ENCODE peak calls at places on chromosome 12, in ten cellular contexts. One of them, this sample, is unnamed.

GRCh38 chr12:127485528-127485927 is 781.4 kb upstream of the TMEM132C start:
- DNase-seq in spleen: no peak
- DNase-seq in heart left ventricle: no peak
- DNase-seq in uterus: no peak
- DNase-seq in body of pancreas: no peak
- DNase-seq in adrenal gland: peak
- DNase-seq in Peyer's patch: no peak
- DNase-seq in A549: peak
- DNase-seq in sigmoid colon: no peak
- DNase-seq in GM12892: no peak
- DNase-seq in this sample: no peak

GRCh38 chr12:82793882-82794281 is 107.2 kb downstream of the TMTC2 start:
- DNase-seq in spleen: no peak
- DNase-seq in heart left ventricle: no peak
- DNase-seq in uterus: no peak
- DNase-seq in body of pancreas: no peak
- DNase-seq in adrenal gland: no peak
- DNase-seq in Peyer's patch: no peak
- DNase-seq in A549: no peak
- DNase-seq in sigmoid colon: no peak
- DNase-seq in GM12892: no peak
- DNase-seq in this sample: no peak

GRCh38 chr12:10016881-10017280 is 6.5 kb downstream of the CLEC12B start:
- DNase-seq in spleen: no peak
- DNase-seq in heart left ventricle: no peak
- DNase-seq in uterus: no peak
- DNase-seq in body of pancreas: no peak
- DNase-seq in adrenal gland: no peak
- DNase-seq in Peyer's patch: no peak
- DNase-seq in A549: peak
- DNase-seq in sigmoid colon: no peak
- DNase-seq in GM12892: no peak
- DNase-seq in this sample: no peak

GRCh38 chr12:3288690-3289089 is 202.3 kb upstream of the PRMT8 start:
- DNase-seq in spleen: no peak
- DNase-seq in heart left ventricle: no peak
- DNase-seq in uterus: no peak
- DNase-seq in body of pancreas: no peak
- DNase-seq in adrenal gland: no peak
- DNase-seq in Peyer's patch: no peak
- DNase-seq in A549: no peak
- DNase-seq in sigmoid colon: no peak
- DNase-seq in GM12892: no peak
- DNase-seq in this sample: no peak

GRCh38 chr12:124233846-124234620 is 60.9 kb upstream of the RFLNA start:
- DNase-seq in spleen: no peak
- DNase-seq in heart left ventricle: no peak
- DNase-seq in uterus: no peak
- DNase-seq in body of pancreas: no peak
- DNase-seq in adrenal gland: no peak
- DNase-seq in Peyer's patch: no peak
- DNase-seq in A549: no peak
- DNase-seq in sigmoid colon: no peak
- DNase-seq in GM12892: no peak
- DNase-seq in this sample: no peak

GRCh38 chr12:46585854-46586621 is 213.5 kb upstream of the SLC38A2 start:
- DNase-seq in spleen: no peak
- DNase-seq in heart left ventricle: no peak
- DNase-seq in uterus: no peak
- DNase-seq in body of pancreas: peak
- DNase-seq in adrenal gland: no peak
- DNase-seq in Peyer's patch: peak
- DNase-seq in A549: peak
- DNase-seq in sigmoid colon: no peak
- DNase-seq in GM12892: no peak
- DNase-seq in this sample: no peak

GRCh38 chr12:119621878-119622277 is 28.3 kb downstream of the TMEM233 start:
- DNase-seq in spleen: no peak
- DNase-seq in heart left ventricle: no peak
- DNase-seq in uterus: no peak
- DNase-seq in body of pancreas: no peak
- DNase-seq in adrenal gland: no peak
- DNase-seq in Peyer's patch: no peak
- DNase-seq in A549: no peak
- DNase-seq in sigmoid colon: no peak
- DNase-seq in GM12892: no peak
- DNase-seq in this sample: no peak

GRCh38 chr12:84348582-84348981 is 564.0 kb downstream of the SLC6A15 start:
- DNase-seq in spleen: no peak
- DNase-seq in heart left ventricle: no peak
- DNase-seq in uterus: no peak
- DNase-seq in body of pancreas: no peak
- DNase-seq in adrenal gland: no peak
- DNase-seq in Peyer's patch: no peak
- DNase-seq in A549: no peak
- DNase-seq in sigmoid colon: no peak
- DNase-seq in GM12892: no peak
- DNase-seq in this sample: no peak

DNA sequence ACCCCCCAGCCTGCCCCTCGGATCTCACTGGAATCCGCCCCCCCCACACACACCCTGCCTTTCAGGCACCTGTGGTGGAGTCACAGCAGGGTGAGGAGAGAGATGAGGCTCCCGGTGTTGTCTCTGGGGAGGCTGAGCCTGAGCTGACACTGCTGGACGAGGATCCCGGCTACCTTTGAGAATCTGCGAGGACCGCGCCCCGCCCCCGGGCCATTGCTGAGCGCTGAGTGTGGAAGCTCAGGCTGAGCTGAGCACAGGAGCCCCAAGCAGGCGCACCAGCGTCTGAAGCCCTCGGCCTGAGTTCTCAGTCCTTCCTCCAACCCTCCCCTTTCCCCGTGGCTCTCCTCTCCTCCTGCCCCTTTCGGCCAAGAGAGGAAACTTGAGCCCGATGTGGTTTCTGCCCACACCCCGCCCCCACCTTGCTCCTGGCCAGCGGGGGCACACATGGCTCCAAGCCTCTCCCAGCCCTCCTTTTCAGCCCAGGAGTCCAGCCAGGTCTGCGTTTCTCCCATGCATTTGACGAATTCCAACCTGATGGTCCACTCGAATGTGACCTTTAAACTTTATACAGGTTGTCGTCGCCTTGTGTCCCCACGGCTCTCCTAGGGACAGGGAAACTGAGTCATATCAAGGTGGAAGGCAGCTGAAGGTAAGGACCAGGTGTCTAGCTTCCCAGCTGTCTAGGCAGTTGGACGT is at the start of gene NFE2:
- DNase-seq in spleen: peak
- DNase-seq in heart left ventricle: peak
- DNase-seq in uterus: no peak
- DNase-seq in body of pancreas: peak
- DNase-seq in adrenal gland: peak
- DNase-seq in Peyer's patch: no peak
- DNase-seq in A549: peak
- DNase-seq in sigmoid colon: no peak
- DNase-seq in GM12892: no peak
- DNase-seq in this sample: peak
- TF ChIP-seq POLR2A in spleen: no peak
- TF ChIP-seq POLR2A in heart left ventricle: no peak
- TF ChIP-seq POLR2A in uterus: no peak
- TF ChIP-seq POLR2A in body of pancreas: no peak
- TF ChIP-seq POLR2A in adrenal gland: no peak
- TF ChIP-seq POLR2A in Peyer's patch: no peak
- TF ChIP-seq POLR2A in A549: no peak
- TF ChIP-seq POLR2A in sigmoid colon: no peak
- TF ChIP-seq POLR2A in GM12892: no peak
- TF ChIP-seq POLR2A in this sample: peak

GRCh38 chr12:6361834-6362233 is 13.5 kb downstream of the SCNN1A start:
- DNase-seq in spleen: peak
- DNase-seq in heart left ventricle: no peak
- DNase-seq in uterus: no peak
- DNase-seq in body of pancreas: no peak
- DNase-seq in adrenal gland: peak
- DNase-seq in Peyer's patch: no peak
- DNase-seq in A549: peak
- DNase-seq in sigmoid colon: no peak
- DNase-seq in GM12892: no peak
- DNase-seq in this sample: no peak

GRCh38 chr12:6362383-6362782 is 13.0 kb downstream of the SCNN1A start:
- DNase-seq in spleen: no peak
- DNase-seq in heart left ventricle: no peak
- DNase-seq in uterus: no peak
- DNase-seq in body of pancreas: no peak
- DNase-seq in adrenal gland: no peak
- DNase-seq in Peyer's patch: no peak
- DNase-seq in A549: peak
- DNase-seq in sigmoid colon: no peak
- DNase-seq in GM12892: no peak
- DNase-seq in this sample: no peak

GRCh38 chr12:6363010-6363329 is 12.4 kb downstream of the SCNN1A start:
- DNase-seq in spleen: no peak
- DNase-seq in heart left ventricle: no peak
- DNase-seq in uterus: no peak
- DNase-seq in body of pancreas: no peak
- DNase-seq in adrenal gland: no peak
- DNase-seq in Peyer's patch: no peak
- DNase-seq in A549: no peak
- DNase-seq in sigmoid colon: no peak
- DNase-seq in GM12892: no peak
- DNase-seq in this sample: no peak

GRCh38 chr12:6364037-6364360 is 11.4 kb downstream of the SCNN1A start:
- DNase-seq in spleen: no peak
- DNase-seq in heart left ventricle: peak
- DNase-seq in uterus: peak
- DNase-seq in body of pancreas: no peak
- DNase-seq in adrenal gland: peak
- DNase-seq in Peyer's patch: no peak
- DNase-seq in A549: no peak
- DNase-seq in sigmoid colon: no peak
- DNase-seq in GM12892: no peak
- DNase-seq in this sample: no peak

GRCh38 chr12:6363330-6364036 is 11.9 kb downstream of the SCNN1A start:
- DNase-seq in spleen: peak
- DNase-seq in heart left ventricle: peak
- DNase-seq in uterus: peak
- DNase-seq in body of pancreas: peak
- DNase-seq in adrenal gland: peak
- DNase-seq in Peyer's patch: peak
- DNase-seq in A549: peak
- DNase-seq in sigmoid colon: peak
- DNase-seq in GM12892: peak
- DNase-seq in this sample: peak
- TF ChIP-seq POLR2A in spleen: no peak
- TF ChIP-seq POLR2A in heart left ventricle: peak
- TF ChIP-seq POLR2A in uterus: peak
- TF ChIP-seq POLR2A in body of pancreas: peak
- TF ChIP-seq POLR2A in adrenal gland: peak
- TF ChIP-seq POLR2A in Peyer's patch: peak
- TF ChIP-seq POLR2A in A549: peak
- TF ChIP-seq POLR2A in sigmoid colon: no peak
- TF ChIP-seq POLR2A in GM12892: no peak
- TF ChIP-seq POLR2A in this sample: peak

DNA sequence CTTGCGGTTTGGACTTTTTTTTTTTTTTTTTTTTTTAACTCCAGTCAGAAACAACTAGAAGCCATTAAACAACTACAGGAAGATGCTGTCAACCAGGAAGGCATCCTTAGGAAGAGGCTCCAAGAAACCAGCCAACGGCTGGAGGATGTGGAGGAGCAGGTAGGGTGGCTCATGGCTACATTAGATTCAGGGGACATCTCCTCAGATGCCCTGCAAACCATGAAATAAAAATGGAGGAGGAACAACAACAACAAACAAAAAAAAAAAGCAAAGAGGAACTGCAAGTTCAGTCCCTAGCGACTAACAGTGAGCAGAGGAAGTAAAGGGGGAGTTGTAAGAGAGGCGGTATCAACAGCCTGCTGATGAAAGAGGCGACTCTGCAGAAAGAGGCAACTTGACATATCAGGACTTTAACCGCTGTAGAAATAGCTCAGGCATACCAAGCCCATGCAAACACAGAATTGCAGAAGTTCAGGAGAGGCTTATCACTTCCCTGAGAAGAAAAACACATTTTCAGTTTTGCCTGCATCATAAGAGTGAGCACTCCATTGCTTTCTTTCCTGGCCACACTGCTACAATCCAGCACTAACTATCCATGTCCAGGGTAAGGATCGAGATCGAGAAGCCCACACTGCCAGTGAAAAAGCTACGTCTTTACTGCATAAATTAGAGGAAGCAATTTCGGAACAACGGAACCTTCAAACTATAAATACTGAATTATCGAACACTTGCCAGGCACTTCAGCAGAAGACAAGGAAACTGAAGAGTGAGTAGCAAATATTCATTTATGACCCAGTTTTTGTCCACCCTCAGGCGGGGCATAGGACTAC is 103.5 kb upstream of the BCAT1 start:
- DNase-seq in spleen: peak
- DNase-seq in heart left ventricle: no peak
- DNase-seq in uterus: no peak
- DNase-seq in body of pancreas: no peak
- DNase-seq in adrenal gland: peak
- DNase-seq in Peyer's patch: peak
- DNase-seq in A549: no peak
- DNase-seq in sigmoid colon: no peak
- DNase-seq in GM12892: no peak
- DNase-seq in this sample: peak
- TF ChIP-seq POLR2A in spleen: peak
- TF ChIP-seq POLR2A in heart left ventricle: no peak
- TF ChIP-seq POLR2A in uterus: no peak
- TF ChIP-seq POLR2A in body of pancreas: no peak
- TF ChIP-seq POLR2A in adrenal gland: peak
- TF ChIP-seq POLR2A in Peyer's patch: no peak
- TF ChIP-seq POLR2A in A549: no peak
- TF ChIP-seq POLR2A in sigmoid colon: no peak
- TF ChIP-seq POLR2A in GM12892: peak
- TF ChIP-seq POLR2A in this sample: peak

GRCh38 chr12:53050426-53051057 is 677 bp downstream of the TNS2 start:
- DNase-seq in spleen: no peak
- DNase-seq in heart left ventricle: no peak
- DNase-seq in uterus: no peak
- DNase-seq in body of pancreas: no peak
- DNase-seq in adrenal gland: peak
- DNase-seq in Peyer's patch: no peak
- DNase-seq in A549: no peak
- DNase-seq in sigmoid colon: no peak
- DNase-seq in GM12892: no peak
- DNase-seq in this sample: no peak

GRCh38 chr12:53051058-53051880 is 1.4 kb downstream of the TNS2 start:
- DNase-seq in spleen: no peak
- DNase-seq in heart left ventricle: peak
- DNase-seq in uterus: peak
- DNase-seq in body of pancreas: peak
- DNase-seq in adrenal gland: peak
- DNase-seq in Peyer's patch: no peak
- DNase-seq in A549: peak
- DNase-seq in sigmoid colon: peak
- DNase-seq in GM12892: peak
- DNase-seq in this sample: no peak

GRCh38 chr12:53048780-53049401 is 974 bp upstream of the TNS2 start:
- DNase-seq in spleen: peak
- DNase-seq in heart left ventricle: peak
- DNase-seq in uterus: peak
- DNase-seq in body of pancreas: peak
- DNase-seq in adrenal gland: peak
- DNase-seq in Peyer's patch: no peak
- DNase-seq in A549: peak
- DNase-seq in sigmoid colon: peak
- DNase-seq in GM12892: peak
- DNase-seq in this sample: no peak

GRCh38 chr12:53048033-53048779 is 1.7 kb upstream of the TNS2 start:
- DNase-seq in spleen: peak
- DNase-seq in heart left ventricle: peak
- DNase-seq in uterus: peak
- DNase-seq in body of pancreas: peak
- DNase-seq in adrenal gland: peak
- DNase-seq in Peyer's patch: no peak
- DNase-seq in A549: peak
- DNase-seq in sigmoid colon: peak
- DNase-seq in GM12892: peak
- DNase-seq in this sample: no peak

GRCh38 chr12:53049582-53050318 is at the start of gene TNS2:
- DNase-seq in spleen: peak
- DNase-seq in heart left ventricle: peak
- DNase-seq in uterus: peak
- DNase-seq in body of pancreas: peak
- DNase-seq in adrenal gland: peak
- DNase-seq in Peyer's patch: no peak
- DNase-seq in A549: peak
- DNase-seq in sigmoid colon: peak
- DNase-seq in GM12892: peak
- DNase-seq in this sample: no peak
- TF ChIP-seq POLR2A in spleen: no peak
- TF ChIP-seq POLR2A in heart left ventricle: peak
- TF ChIP-seq POLR2A in uterus: peak
- TF ChIP-seq POLR2A in body of pancreas: peak
- TF ChIP-seq POLR2A in adrenal gland: peak
- TF ChIP-seq POLR2A in Peyer's patch: no peak
- TF ChIP-seq POLR2A in A549: peak
- TF ChIP-seq POLR2A in sigmoid colon: peak
- TF ChIP-seq POLR2A in GM12892: no peak
- TF ChIP-seq POLR2A in this sample: no peak

This sample was measured in erythroblast.